ENCODE peak calls at places on chromosome 6, in six cellular contexts. W is tibial nerve, Q is retinal pigment epithelial cell, Y is GM12865, G is endothelial cell of umbilical vein, A is adrenal gland. S is an unnamed sample.

GRCh38 chr6:11258260-11259237 is 26.1 kb upstream of the NEDD9 start:
- DNase-seq in A (no peak), W (no peak), Q (no peak), Y (peak), G (no peak), S (no peak)

GRCh38 chr6:108651781-108652227 is 91.1 kb downstream of the FOXO3 start:
- DNase-seq in Y (no peak), W (no peak), Q (peak), A (no peak), G (no peak), S (no peak)

GRCh38 chr6:9272671-9273070 is 837.3 kb upstream of the SLC35B3 start:
- DNase-seq in Q (no peak), G (no peak), W (no peak), A (no peak), Y (no peak), S (no peak)

GRCh38 chr6:29926081-29926794 is 16.1 kb upstream of the HLA-A start:
- DNase-seq in G (no peak), Q (no peak), W (no peak), Y (peak), A (no peak), S (peak)

GRCh38 chr6:39934060-39934757 is at the start of gene MOCS1:
- DNase-seq in Y (no peak), W (peak), A (peak), Q (no peak), G (peak), S (no peak)

GRCh38 chr6:7933794-7934193 is 23.2 kb upstream of the TXNDC5 start:
- DNase-seq in Y (peak), Q (no peak), A (no peak), G (no peak), W (no peak), S (peak)

GRCh38 chr6:134169881-134170486 is 117.6 kb upstream of the SLC2A12 start:
- DNase-seq in Q (no peak), W (no peak), G (no peak), Y (no peak), A (peak), S (no peak)

GRCh38 chr6:81126150-81126549 is 626.3 kb downstream of the TENT5A start:
- DNase-seq in Y (no peak), Q (no peak), G (no peak), W (no peak), A (no peak), S (no peak)

GRCh38 chr6:81572020-81572419 is 180.5 kb downstream of the TENT5A start:
- DNase-seq in Y (no peak), G (no peak), A (no peak), W (no peak), Q (no peak), S (no peak)

GRCh38 chr6:118770835-118771234 is 119.4 kb upstream of the CEP85L start:
- DNase-seq in A (no peak), Y (no peak), W (no peak), G (no peak), Q (no peak), S (no peak)

GRCh38 chr6:52497652-52498408 is 77.7 kb downstream of the EFHC1 start:
- DNase-seq in W (peak), Y (peak), Q (no peak), A (no peak), G (no peak), S (peak)

GRCh38 chr6:34919651-34920050 is 30.6 kb downstream of the ANKS1A start:
- DNase-seq in G (peak), Y (no peak), W (no peak), Q (no peak), A (no peak), S (no peak)

GRCh38 chr6:37099442-37099841 is 70.5 kb upstream of the PIM1 start:
- DNase-seq in W (no peak), A (peak), G (no peak), Y (no peak), Q (no peak), S (no peak)

GRCh38 chr6:169913096-169913615 is 161.7 kb downstream of the ERMARD start:
- DNase-seq in Q (no peak), Y (no peak), A (no peak), W (no peak), G (no peak), S (no peak)

GRCh38 chr6:28257042-28257441 is 2.1 kb upstream of the NKAPL start:
- DNase-seq in Y (no peak), Q (no peak), W (no peak), A (no peak), G (no peak), S (no peak)

GRCh38 chr6:3334579-3334978 is 75.8 kb downstream of the PSMG4 start:
- DNase-seq in W (no peak), Q (no peak), G (peak), Y (no peak), A (peak), S (no peak)

DNA sequence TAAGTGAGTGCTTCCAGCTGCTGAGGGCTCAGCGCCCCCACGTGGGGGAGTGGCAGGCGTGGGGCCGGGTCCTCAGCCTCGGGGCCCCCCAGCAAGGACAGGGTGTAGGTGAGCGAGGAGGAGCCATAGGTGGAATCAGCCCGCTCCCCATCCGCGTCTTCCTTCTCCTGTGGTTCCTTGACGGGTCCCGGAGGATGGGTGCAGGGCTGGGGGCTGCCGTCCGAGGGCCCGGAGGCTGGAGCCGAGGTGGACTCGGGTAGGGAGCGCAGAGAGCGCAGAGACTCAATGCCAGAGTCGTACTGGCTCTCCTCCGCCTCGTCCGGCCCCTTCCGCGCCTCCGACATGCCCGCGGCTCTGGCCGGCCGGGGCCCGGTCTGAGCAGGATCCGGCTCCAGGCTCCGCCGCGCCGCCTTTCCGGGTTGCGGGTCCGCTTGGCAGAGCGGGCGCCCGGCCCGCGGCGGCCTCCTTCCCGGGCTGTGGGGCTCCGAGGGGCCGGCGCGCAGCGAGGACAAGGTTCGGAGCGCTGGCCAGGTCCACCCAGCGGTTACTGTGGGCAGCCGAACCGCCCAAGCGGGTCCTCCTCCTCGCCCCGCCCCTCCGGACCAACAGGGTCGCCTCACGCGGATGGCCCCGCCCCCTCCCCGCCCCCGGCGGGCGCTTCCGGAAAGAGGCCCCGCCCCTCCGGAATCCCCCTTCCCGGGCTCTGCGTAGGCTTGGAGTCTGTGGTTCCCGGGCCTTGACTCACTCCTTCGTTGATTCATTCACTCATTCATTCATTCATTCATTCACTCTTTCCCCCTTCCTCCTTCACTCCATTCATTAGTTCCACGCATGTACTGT is at the start of gene NFKBIE:
- DNase-seq in G (peak), W (peak), Y (peak), Q (no peak), A (peak), S (peak)
- TF ChIP-seq CTCF in G (peak), W (peak), Y (peak), Q (peak), A (peak), S (peak)

DNA sequence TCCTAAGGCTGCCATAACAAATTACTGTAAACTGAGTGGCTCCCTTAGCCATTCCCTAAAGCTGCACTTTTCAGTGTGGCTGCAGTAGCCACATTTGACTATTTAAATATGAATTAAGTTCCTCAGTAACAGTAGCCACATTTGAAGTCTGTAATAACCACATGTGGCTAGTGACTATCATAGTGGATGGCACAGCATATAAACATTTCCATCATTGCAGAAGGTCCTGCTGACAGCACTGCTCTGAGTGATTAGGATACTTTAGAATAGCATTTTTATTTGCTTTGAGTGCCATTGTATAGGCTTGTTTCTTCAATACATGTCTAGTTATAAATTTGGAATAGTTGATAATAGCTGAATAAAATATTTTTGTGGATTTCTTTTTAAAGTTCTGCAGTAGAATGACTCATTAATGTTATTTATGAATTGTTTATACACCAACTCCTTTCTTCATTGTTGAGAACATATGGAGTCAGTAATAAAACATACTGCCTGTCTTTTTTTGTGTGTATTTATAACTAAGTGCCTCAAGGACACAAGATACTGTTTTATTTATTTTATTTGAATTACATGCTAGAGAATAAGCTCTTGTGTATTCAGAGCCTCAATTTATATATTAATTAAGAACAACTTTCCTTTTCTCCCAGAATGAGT is 217.2 kb downstream of the CDKAL1 start:
- DNase-seq in Q (no peak), G (peak), Y (no peak), W (no peak), A (no peak), S (no peak)
- H3K4me3 ChIP-seq in Q (no peak), G (no peak), Y (no peak), W (no peak), A (no peak), S (no peak)

DNA sequence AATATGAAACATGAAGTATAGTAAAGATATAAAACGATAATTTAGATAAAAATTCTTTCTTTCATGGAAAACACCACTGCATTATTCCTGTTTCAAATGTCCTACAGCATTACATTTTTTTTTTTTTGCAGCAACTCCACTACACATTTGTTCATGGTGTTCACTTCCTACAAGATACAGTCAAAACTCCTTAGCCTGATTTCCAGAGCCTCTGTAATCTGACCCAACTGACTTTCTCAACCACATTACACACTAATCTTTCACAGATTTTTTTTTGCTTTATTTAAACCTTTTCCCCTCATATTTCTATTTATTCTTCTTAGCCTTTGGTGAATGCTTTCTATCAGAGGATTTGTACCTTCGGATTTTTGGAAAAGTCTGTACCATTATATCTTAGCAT is 176.5 kb upstream of the PDE7B start:
- DNase-seq in Y (no peak), G (no peak), Q (no peak), A (no peak), W (no peak), S (no peak)
- TF ChIP-seq CTCF in Y (no peak), G (no peak), Q (no peak), A (no peak), W (no peak), S (no peak)

GRCh38 chr6:148005806-148006205 is 336.8 kb upstream of the SASH1 start:
- DNase-seq in G (no peak), W (no peak), A (no peak), Y (no peak), Q (no peak), S (no peak)

GRCh38 chr6:147999001-147999540 is 343.6 kb upstream of the SASH1 start:
- DNase-seq in A (no peak), Y (no peak), W (no peak), Q (no peak), G (no peak), S (no peak)

GRCh38 chr6:148002067-148002466 is 340.6 kb upstream of the SASH1 start:
- DNase-seq in A (no peak), G (no peak), W (no peak), Q (no peak), Y (no peak), S (no peak)
- H3K4me3 ChIP-seq in A (no peak), G (no peak), W (no peak), Q (no peak), Y (no peak), S (no peak)

GRCh38 chr6:100176321-100176950 is 182.4 kb upstream of the MCHR2 start:
- DNase-seq in A (peak), Q (peak), Y (peak), G (peak), W (no peak), S (no peak)
- TF ChIP-seq CTCF in A (no peak), Q (peak), Y (peak), G (peak), W (peak), S (peak)

GRCh38 chr6:85185977-85186376 is 263.9 kb upstream of the NT5E start:
- DNase-seq in Q (no peak), G (no peak), A (no peak), Y (no peak), W (no peak), S (no peak)
- H3K4me3 ChIP-seq in Q (no peak), G (no peak), A (no peak), Y (no peak), W (no peak), S (no peak)

GRCh38 chr6:44128020-44128917 is 915 bp downstream of the TMEM63B start:
- DNase-seq in Q (no peak), Y (peak), W (no peak), A (peak), G (peak), S (peak)
- TF ChIP-seq CTCF in Q (no peak), Y (no peak), W (peak), A (no peak), G (no peak), S (peak)

DNA sequence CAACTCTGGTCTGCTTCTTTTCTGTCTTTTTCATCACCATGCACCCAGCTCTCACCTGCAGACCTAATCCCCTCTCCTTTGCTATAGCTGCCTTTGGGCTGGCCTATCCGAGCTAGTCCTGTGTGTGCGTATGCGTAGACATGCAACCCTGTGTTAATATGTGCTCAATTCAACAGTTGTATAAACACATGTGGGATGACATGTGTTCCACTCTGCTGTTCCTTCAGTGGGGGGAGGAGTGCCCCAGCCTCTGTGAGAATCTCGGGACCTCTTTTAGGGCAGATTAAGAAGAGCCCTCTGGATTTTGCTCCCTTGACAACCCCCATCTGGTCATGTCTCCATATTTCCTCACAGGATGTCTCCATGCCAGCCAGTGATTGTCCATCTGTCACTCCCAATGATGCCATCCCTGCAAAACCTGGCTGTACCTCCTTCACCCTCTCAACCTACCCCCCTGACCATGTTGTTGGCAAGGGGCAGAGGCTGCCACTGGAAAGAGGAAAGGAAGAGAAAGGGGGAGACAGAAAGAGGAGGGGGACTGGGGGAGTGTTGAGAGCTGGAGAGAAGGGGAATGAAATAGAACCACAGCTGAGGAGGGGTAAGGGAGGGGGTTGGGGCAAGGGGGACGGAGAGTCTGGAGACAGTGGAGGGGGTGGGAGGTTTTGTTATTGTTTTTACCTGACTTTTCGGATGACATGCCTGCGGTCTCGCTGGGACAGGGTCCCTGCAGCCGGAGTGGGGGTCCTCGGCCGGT is 431 bp downstream of the PRRT1 start:
- DNase-seq in Y (no peak), A (no peak), W (no peak), Q (no peak), G (no peak), S (no peak)
- H3K4me3 ChIP-seq in Y (no peak), A (no peak), W (peak), Q (no peak), G (peak), S (no peak)